ENCODE peak calls at places on chromosomes 1 and 21, in ten cellular contexts. R, K, C, Y, W, H, F, D, N and M are unnamed samples.

GRCh38 chr1:220528679-220529529 is 968 bp downstream of the MARK1 start:
- DNase-seq in R (no peak), K (peak), C (peak), Y (peak), W (peak), H (no peak), F (peak), D (peak), N (no peak), M (no peak)

GRCh38 chr1:41662061-41662655 is 177.7 kb upstream of the EDN2 start:
- DNase-seq in R (peak), K (peak), C (peak), Y (peak), W (no peak), H (peak), F (peak), D (peak), N (peak), M (peak)

GRCh38 chr21:44011774-44012473 is at the start of gene TRAPPC10:
- DNase-seq in R (peak), K (peak), C (peak), Y (peak), W (peak), H (peak), F (peak), D (peak), N (peak), M (peak)

GRCh38 chr1:168164771-168165170 is 14.0 kb upstream of the TIPRL start:
- DNase-seq in R (no peak), K (no peak), C (no peak), Y (no peak), W (no peak), H (no peak), F (no peak), D (no peak), N (peak), M (no peak)

GRCh38 chr1:56413671-56414199 is 165.6 kb downstream of the PLPP3 start:
- DNase-seq in R (no peak), K (no peak), C (no peak), Y (no peak), W (no peak), H (no peak), F (no peak), D (no peak), N (no peak), M (no peak)

GRCh38 chr1:55302972-55303371 is 87.8 kb upstream of the USP24 start:
- DNase-seq in R (no peak), K (no peak), C (no peak), Y (no peak), W (no peak), H (no peak), F (no peak), D (no peak), N (no peak), M (no peak)

GRCh38 chr1:2563205-2563604 is 7.0 kb downstream of the TNFRSF14 start:
- DNase-seq in R (no peak), K (no peak), C (no peak), Y (peak), W (peak), H (no peak), F (no peak), D (no peak), N (no peak), M (no peak)

GRCh38 chr1:186948542-186948941 is 119.8 kb downstream of the PLA2G4A start:
- DNase-seq in R (no peak), K (peak), C (peak), Y (no peak), W (no peak), H (no peak), F (no peak), D (peak), N (no peak), M (peak)

GRCh38 chr1:196933531-196934189 is 9.9 kb upstream of the CFHR2 start:
- DNase-seq in R (no peak), K (no peak), C (no peak), Y (no peak), W (no peak), H (no peak), F (no peak), D (no peak), N (no peak), M (no peak)

GRCh38 chr1:241888232-241888631 is 40.2 kb downstream of the EXO1 start:
- DNase-seq in R (no peak), K (peak), C (no peak), Y (no peak), W (no peak), H (no peak), F (no peak), D (no peak), N (peak), M (no peak)

GRCh38 chr1:247614625-247615024 is 9.2 kb downstream of the OR2G3 start:
- DNase-seq in R (no peak), K (no peak), C (no peak), Y (no peak), W (no peak), H (no peak), F (no peak), D (no peak), N (no peak), M (no peak)

GRCh38 chr1:229380514-229381160 is 37.8 kb upstream of the CCSAP start:
- DNase-seq in R (no peak), K (no peak), C (no peak), Y (no peak), W (no peak), H (no peak), F (no peak), D (no peak), N (no peak), M (no peak)

GRCh38 chr1:29646161-29646775 is 409.9 kb downstream of the PTPRU start:
- DNase-seq in R (no peak), K (no peak), C (peak), Y (no peak), W (peak), H (peak), F (no peak), D (no peak), N (no peak), M (no peak)

GRCh38 chr1:93905051-93905450 is 4.2 kb downstream of the GCLM start:
- DNase-seq in R (no peak), K (no peak), C (no peak), Y (no peak), W (no peak), H (no peak), F (no peak), D (no peak), N (peak), M (peak)

GRCh38 chr1:115650961-115651360 is 9.2 kb downstream of the VANGL1 start:
- DNase-seq in R (no peak), K (no peak), C (no peak), Y (no peak), W (no peak), H (no peak), F (no peak), D (no peak), N (no peak), M (no peak)

GRCh38 chr1:1345384-1345783 is 3.8 kb downstream of the DVL1 start:
- DNase-seq in R (no peak), K (peak), C (no peak), Y (no peak), W (no peak), H (no peak), F (no peak), D (no peak), N (no peak), M (no peak)

GRCh38 chr21:44706706-44707615 is 4.4 kb downstream of the TSPEAR start:
- DNase-seq in R (no peak), K (no peak), C (no peak), Y (no peak), W (no peak), H (no peak), F (no peak), D (no peak), N (no peak), M (no peak)

GRCh38 chr1:40314721-40315238 is 2.3 kb downstream of the COL9A2 start:
- DNase-seq in R (no peak), K (no peak), C (no peak), Y (no peak), W (no peak), H (no peak), F (no peak), D (no peak), N (no peak), M (no peak)

GRCh38 chr21:31145271-31145801 is 107.1 kb upstream of the KRTAP19-8 start:
- DNase-seq in R (no peak), K (no peak), C (no peak), Y (no peak), W (no peak), H (no peak), F (no peak), D (no peak), N (no peak), M (no peak)

GRCh38 chr21:33196956-33197374 is 32.8 kb upstream of the IFNAR2 start:
- DNase-seq in R (no peak), K (peak), C (peak), Y (peak), W (peak), H (no peak), F (peak), D (peak), N (peak), M (peak)

GRCh38 chr1:55362558-55362957 is 147.4 kb upstream of the USP24 start:
- DNase-seq in R (no peak), K (peak), C (no peak), Y (no peak), W (no peak), H (no peak), F (no peak), D (no peak), N (peak), M (peak)

GRCh38 chr1:98051065-98051675 is 130.3 kb upstream of the DPYD start:
- DNase-seq in R (peak), K (peak), C (peak), Y (peak), W (peak), H (peak), F (peak), D (peak), N (peak), M (peak)

GRCh38 chr1:149977345-149977744 is 33.2 kb downstream of the OTUD7B start:
- DNase-seq in R (no peak), K (no peak), C (no peak), Y (no peak), W (no peak), H (no peak), F (no peak), D (no peak), N (no peak), M (no peak)

GRCh38 chr1:162530985-162531319 is 30.6 kb upstream of the UAP1 start:
- DNase-seq in R (no peak), K (no peak), C (no peak), Y (no peak), W (no peak), H (no peak), F (no peak), D (no peak), N (no peak), M (no peak)

GRCh38 chr1:218659911-218660677 is 315.0 kb downstream of the TGFB2 start:
- DNase-seq in R (no peak), K (no peak), C (no peak), Y (no peak), W (no peak), H (no peak), F (peak), D (no peak), N (no peak), M (peak)

GRCh38 chr1:59434336-59434735 is 137.4 kb downstream of the FGGY start:
- DNase-seq in R (no peak), K (no peak), C (no peak), Y (no peak), W (no peak), H (no peak), F (peak), D (no peak), N (peak), M (no peak)

GRCh38 chr1:98839840-98840239 is 164.8 kb downstream of the PLPPR5 start:
- DNase-seq in R (no peak), K (no peak), C (no peak), Y (no peak), W (no peak), H (no peak), F (no peak), D (no peak), N (peak), M (peak)

GRCh38 chr1:34147301-34147700 is 17.7 kb downstream of the CSMD2 start:
- DNase-seq in R (no peak), K (no peak), C (no peak), Y (no peak), W (no peak), H (no peak), F (no peak), D (no peak), N (no peak), M (no peak)

GRCh38 chr21:45366476-45366875 is 38.5 kb upstream of the COL18A1 start:
- DNase-seq in R (no peak), K (no peak), C (no peak), Y (no peak), W (no peak), H (no peak), F (no peak), D (no peak), N (no peak), M (no peak)

GRCh38 chr1:6517435-6517851 is 26.0 kb upstream of the PLEKHG5 start:
- DNase-seq in R (no peak), K (no peak), C (no peak), Y (no peak), W (no peak), H (no peak), F (no peak), D (no peak), N (no peak), M (no peak)

GRCh38 chr1:48750089-48750488 is 26.6 kb downstream of the BEND5 start:
- DNase-seq in R (no peak), K (no peak), C (no peak), Y (no peak), W (no peak), H (no peak), F (no peak), D (no peak), N (no peak), M (no peak)

GRCh38 chr1:45739137-45739536 is 11.3 kb downstream of the IPP start:
- DNase-seq in R (no peak), K (no peak), C (no peak), Y (no peak), W (no peak), H (no peak), F (no peak), D (no peak), N (no peak), M (no peak)

GRCh38 chr1:74652711-74653131 is 20.9 kb downstream of the ERICH3 start:
- DNase-seq in R (no peak), K (peak), C (peak), Y (no peak), W (no peak), H (no peak), F (no peak), D (peak), N (peak), M (peak)

GRCh38 chr1:224057461-224058199 is 56.3 kb upstream of the FBXO28 start:
- DNase-seq in R (no peak), K (peak), C (no peak), Y (no peak), W (no peak), H (no peak), F (no peak), D (no peak), N (no peak), M (no peak)

GRCh38 chr1:218917646-218918045 is 256.0 kb upstream of the LYPLAL1 start:
- DNase-seq in R (no peak), K (no peak), C (no peak), Y (no peak), W (no peak), H (no peak), F (no peak), D (no peak), N (no peak), M (peak)

GRCh38 chr21:42913461-42913860 is 12.0 kb downstream of the ERVH48-1 start:
- DNase-seq in R (peak), K (no peak), C (no peak), Y (no peak), W (no peak), H (no peak), F (no peak), D (no peak), N (peak), M (no peak)

GRCh38 chr1:156910309-156910782 is 10.1 kb upstream of the LRRC71 start:
- DNase-seq in R (no peak), K (no peak), C (peak), Y (peak), W (peak), H (no peak), F (peak), D (peak), N (no peak), M (peak)

GRCh38 chr1:25710583-25711347 is 89.2 kb upstream of the SELENON start:
- DNase-seq in R (no peak), K (no peak), C (no peak), Y (no peak), W (no peak), H (no peak), F (no peak), D (no peak), N (no peak), M (no peak)

GRCh38 chr1:25705699-25706098 is 89.1 kb downstream of the MAN1C1 start:
- DNase-seq in R (no peak), K (no peak), C (no peak), Y (no peak), W (no peak), H (no peak), F (no peak), D (no peak), N (no peak), M (no peak)

GRCh38 chr1:25703671-25704637 is 87.4 kb downstream of the MAN1C1 start:
- DNase-seq in R (no peak), K (no peak), C (peak), Y (no peak), W (no peak), H (no peak), F (no peak), D (no peak), N (no peak), M (no peak)

GRCh38 chr1:25706146-25707089 is 89.8 kb downstream of the MAN1C1 start:
- DNase-seq in R (no peak), K (no peak), C (no peak), Y (no peak), W (no peak), H (no peak), F (no peak), D (no peak), N (no peak), M (no peak)

GRCh38 chr1:25707280-25708016 is 90.9 kb downstream of the MAN1C1 start:
- DNase-seq in R (peak), K (peak), C (no peak), Y (no peak), W (no peak), H (no peak), F (no peak), D (no peak), N (peak), M (no peak)
- TF ChIP-seq CTCF in R (no peak), K (no peak), C (no peak), Y (no peak), W (no peak), H (no peak), F (no peak), D (no peak), N (no peak), M (no peak)

GRCh38 chr1:119327436-119328155 is 41.0 kb upstream of the HAO2 start:
- DNase-seq in R (no peak), K (no peak), C (peak), Y (peak), W (peak), H (no peak), F (peak), D (peak), N (peak), M (peak)
- TF ChIP-seq CTCF in R (no peak), K (peak), C (peak), Y (peak), W (peak), H (peak), F (peak), D (peak), N (peak), M (peak)

GRCh38 chr21:41381731-41382130 is 19.9 kb downstream of the MX2 start:
- DNase-seq in R (no peak), K (no peak), C (no peak), Y (no peak), W (no peak), H (no peak), F (no peak), D (no peak), N (no peak), M (no peak)

GRCh38 chr21:41379901-41380300 is 18.1 kb downstream of the MX2 start:
- DNase-seq in R (no peak), K (no peak), C (no peak), Y (no peak), W (no peak), H (no peak), F (no peak), D (no peak), N (no peak), M (no peak)

GRCh38 chr21:41377715-41378114 is 15.9 kb downstream of the MX2 start:
- DNase-seq in R (no peak), K (no peak), C (no peak), Y (no peak), W (no peak), H (no peak), F (no peak), D (no peak), N (no peak), M (no peak)

GRCh38 chr21:41375875-41376274 is 14.0 kb downstream of the MX2 start:
- DNase-seq in R (no peak), K (no peak), C (no peak), Y (no peak), W (no peak), H (no peak), F (no peak), D (no peak), N (no peak), M (no peak)

GRCh38 chr21:41378849-41379248 is 17.0 kb downstream of the MX2 start:
- DNase-seq in R (no peak), K (no peak), C (no peak), Y (no peak), W (no peak), H (no peak), F (no peak), D (no peak), N (no peak), M (no peak)
- TF ChIP-seq CTCF in R (no peak), K (no peak), C (no peak), Y (no peak), W (no peak), H (no peak), F (no peak), D (no peak), N (no peak), M (no peak)

GRCh38 chr1:88300864-88301263 is 383.2 kb upstream of the PKN2 start:
- DNase-seq in R (no peak), K (no peak), C (no peak), Y (no peak), W (no peak), H (no peak), F (no peak), D (no peak), N (no peak), M (no peak)

GRCh38 chr1:88302843-88303486 is 381.1 kb upstream of the PKN2 start:
- DNase-seq in R (peak), K (no peak), C (peak), Y (no peak), W (no peak), H (no peak), F (peak), D (peak), N (peak), M (peak)
- TF ChIP-seq CTCF in R (peak), K (peak), C (peak), Y (peak), W (peak), H (no peak), F (peak), D (peak), N (peak), M (peak)

GRCh38 chr1:245380790-245381535 is 226.2 kb downstream of the KIF26B start:
- DNase-seq in R (no peak), K (no peak), C (no peak), Y (no peak), W (no peak), H (no peak), F (no peak), D (no peak), N (no peak), M (peak)
- TF ChIP-seq CTCF in R (peak), K (no peak), C (peak), Y (no peak), W (peak), H (no peak), F (peak), D (no peak), N (peak), M (peak)

GRCh38 chr1:43983253-43983904 is 4.4 kb downstream of the B4GALT2 start:
- DNase-seq in R (no peak), K (no peak), C (no peak), Y (no peak), W (no peak), H (no peak), F (no peak), D (no peak), N (no peak), M (no peak)

GRCh38 chr1:43982798-43983197 is 3.8 kb downstream of the B4GALT2 start:
- DNase-seq in R (no peak), K (no peak), C (no peak), Y (no peak), W (no peak), H (peak), F (no peak), D (no peak), N (no peak), M (no peak)

GRCh38 chr1:43981135-43981491 is 2.1 kb downstream of the B4GALT2 start:
- DNase-seq in R (no peak), K (peak), C (no peak), Y (peak), W (no peak), H (no peak), F (no peak), D (no peak), N (no peak), M (no peak)

GRCh38 chr1:43981636-43982035 is 2.6 kb downstream of the B4GALT2 start:
- DNase-seq in R (no peak), K (no peak), C (no peak), Y (no peak), W (no peak), H (no peak), F (no peak), D (no peak), N (no peak), M (no peak)

DNA sequence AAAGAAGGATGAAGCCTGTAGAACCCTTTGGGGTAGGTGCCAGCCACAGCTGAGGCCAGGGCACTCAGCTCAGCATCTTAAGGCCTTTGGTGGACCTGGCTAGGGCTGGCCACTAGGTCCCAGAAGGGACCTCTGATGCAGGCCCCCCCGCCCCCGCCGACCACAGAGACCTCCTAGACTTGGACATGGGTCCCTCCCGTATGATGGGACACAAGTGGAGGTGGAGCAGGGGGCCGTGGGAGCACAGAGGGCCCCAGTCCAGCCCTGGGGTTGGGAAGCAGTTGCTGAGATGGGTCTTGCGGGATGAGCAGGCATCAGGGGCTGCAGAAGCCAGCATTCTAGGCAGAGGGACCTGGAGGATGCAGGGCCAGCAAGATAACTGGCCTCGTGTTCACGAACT is 3.2 kb downstream of the B4GALT2 start:
- DNase-seq in R (no peak), K (no peak), C (no peak), Y (no peak), W (no peak), H (no peak), F (no peak), D (no peak), N (no peak), M (no peak)
- TF ChIP-seq CTCF in R (no peak), K (no peak), C (no peak), Y (no peak), W (no peak), H (no peak), F (no peak), D (no peak), N (no peak), M (no peak)

GRCh38 chr21:24895885-24896734 is 711.2 kb downstream of the MRPL39 start:
- DNase-seq in R (no peak), K (no peak), C (peak), Y (no peak), W (no peak), H (no peak), F (peak), D (no peak), N (no peak), M (peak)
- TF ChIP-seq CTCF in R (peak), K (no peak), C (no peak), Y (no peak), W (peak), H (no peak), F (no peak), D (no peak), N (peak), M (no peak)